ENCODE peak calls at places on chromosomes 3 and 15, in seven cellular contexts. A is CD8-positive, alpha-beta memory T cell; B is osteoblast; F is DND-41; Z is left ventricle myocardium inferior; U is breast epithelium; H is upper lobe of right lung. T is an unnamed sample.

GRCh38 chr3:187678869-187679268 is 8.7 kb upstream of the SST start:
- DNase-seq in A (no peak), B (no peak), F (peak; percentile 33), Z (no peak), U (no peak), H (no peak), T (peak; percentile 6)

GRCh38 chr3:105355355-105356063 is 11.2 kb upstream of the ALCAM start:
- DNase-seq in A (no peak), B (peak; percentile 10), F (no peak), Z (no peak), U (no peak), H (no peak), T (no peak)

GRCh38 chr15:94412979-94413741 is 181.8 kb downstream of the MCTP2 start:
- DNase-seq in A (no peak), B (no peak), F (no peak), Z (no peak), U (no peak), H (no peak), T (no peak)

GRCh38 chr3:112097378-112097777 is 11.2 kb downstream of the C3orf52 start:
- DNase-seq in A (no peak), B (peak; percentile 77), F (no peak), Z (no peak), U (no peak), H (no peak), T (no peak)

GRCh38 chr3:149579838-149580542 is 77.8 kb downstream of the WWTR1 start:
- DNase-seq in A (no peak), B (peak; percentile 68), F (no peak), Z (no peak), U (no peak), H (no peak), T (no peak)

GRCh38 chr3:90184861-90185260 is 1077.4 kb downstream of the EPHA3 start:
- DNase-seq in A (no peak), B (peak; percentile 76), F (no peak), Z (no peak), U (no peak), H (no peak), T (no peak)

GRCh38 chr3:118907909-118908308 is 126.7 kb downstream of the IGSF11 start:
- DNase-seq in A (no peak), B (no peak), F (no peak), Z (no peak), U (no peak), H (no peak), T (no peak)

GRCh38 chr3:31105438-31106077 is 211.1 kb upstream of the GADL1 start:
- DNase-seq in A (no peak), B (peak; percentile 89), F (peak; percentile 30), Z (no peak), U (no peak), H (no peak), T (no peak)

GRCh38 chr15:101128191-101128590 is 123.7 kb downstream of the CHSY1 start:
- DNase-seq in A (no peak), B (peak; percentile 84), F (no peak), Z (no peak), U (no peak), H (no peak), T (no peak)

GRCh38 chr3:46880884-46881818 is 3.6 kb downstream of the PTH1R start:
- DNase-seq in A (no peak), B (peak; percentile 85), F (no peak), Z (no peak), U (no peak), H (no peak), T (no peak)

GRCh38 chr15:76776969-76777368 is 128.2 kb downstream of the SCAPER start:
- DNase-seq in A (no peak), B (no peak), F (no peak), Z (no peak), U (no peak), H (no peak), T (no peak)

GRCh38 chr15:47432831-47433230 is 284.5 kb upstream of the SEMA6D start:
- DNase-seq in A (no peak), B (no peak), F (no peak), Z (no peak), U (no peak), H (no peak), T (no peak)

GRCh38 chr3:189975376-189975990 is 145.2 kb downstream of the P3H2 start:
- DNase-seq in A (no peak), B (no peak), F (no peak), Z (peak; percentile 25), U (no peak), H (no peak), T (no peak)

GRCh38 chr3:25448750-25449684 is 21.0 kb downstream of the RARB start:
- DNase-seq in A (no peak), B (no peak), F (no peak), Z (peak; percentile 92), U (peak; percentile 84), H (peak; percentile 86), T (no peak)

GRCh38 chr3:25515131-25515530 is 87.1 kb downstream of the RARB start:
- DNase-seq in A (no peak), B (no peak), F (no peak), Z (no peak), U (no peak), H (no peak), T (no peak)

GRCh38 chr15:62857411-62857853 is 185.1 kb upstream of the TPM1 start:
- DNase-seq in A (no peak), B (no peak), F (no peak), Z (no peak), U (no peak), H (no peak), T (no peak)

GRCh38 chr3:177530908-177531307 is 333.6 kb upstream of the TBL1XR1 start:
- DNase-seq in A (no peak), B (no peak), F (no peak), Z (peak; percentile 39), U (no peak), H (no peak), T (no peak)

GRCh38 chr3:13347390-13347966 is 72.6 kb downstream of the NUP210 start:
- DNase-seq in A (no peak), B (peak; percentile 81), F (peak; percentile 83), Z (no peak), U (no peak), H (no peak), T (no peak)

GRCh38 chr3:15637131-15637951 is 35.8 kb downstream of the BTD start:
- DNase-seq in A (no peak), B (no peak), F (peak; percentile 68), Z (no peak), U (no peak), H (no peak), T (no peak)

GRCh38 chr3:15633766-15634588 is 32.4 kb downstream of the BTD start:
- DNase-seq in A (no peak), B (peak; percentile 51), F (no peak), Z (no peak), U (peak; percentile 65), H (no peak), T (no peak)

GRCh38 chr3:15634671-15635661 is 33.4 kb downstream of the BTD start:
- DNase-seq in A (no peak), B (peak; percentile 54), F (no peak), Z (no peak), U (no peak), H (no peak), T (no peak)

GRCh38 chr3:15638193-15638890 is 36.8 kb downstream of the BTD start:
- DNase-seq in A (no peak), B (peak; percentile 11), F (no peak), Z (no peak), U (no peak), H (no peak), T (no peak)

DNA sequence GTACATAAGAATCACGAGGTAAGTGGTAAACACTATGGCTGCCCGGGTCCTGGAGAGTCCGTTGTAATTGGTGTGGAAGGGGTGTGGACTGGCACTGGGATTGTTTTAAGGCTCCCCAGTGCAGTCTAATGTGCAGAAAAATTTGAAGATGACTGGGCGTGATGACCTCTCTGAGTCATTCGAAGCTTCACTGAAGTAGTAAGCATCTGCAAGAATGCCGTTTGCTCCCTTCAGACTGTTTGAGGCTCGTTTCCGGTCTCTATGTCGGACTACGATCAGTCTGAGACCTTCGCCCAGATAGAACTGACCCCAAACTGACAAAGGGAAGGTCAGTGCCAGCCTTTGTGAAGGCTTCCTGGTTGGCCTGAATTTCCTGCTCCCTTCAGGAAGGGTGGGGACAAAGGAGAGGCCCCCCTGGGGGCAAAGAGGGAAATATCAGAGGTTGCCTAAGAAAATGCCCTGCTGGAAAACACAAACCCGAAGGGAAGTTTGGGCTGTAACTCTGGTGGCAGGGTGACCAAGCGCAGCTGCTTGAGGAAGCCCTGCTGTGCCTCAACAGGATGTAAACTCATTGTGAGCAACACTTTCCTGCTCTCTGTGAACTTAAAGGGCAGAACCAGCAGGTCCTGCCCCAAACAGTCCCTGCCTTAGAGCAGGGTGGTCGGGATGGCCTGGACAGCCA is 34.6 kb downstream of the BTD start:
- DNase-seq in A (no peak), B (peak; percentile 73), F (peak; percentile 64), Z (no peak), U (no peak), H (no peak), T (no peak)
- H3K27ac ChIP-seq in A (no peak overlapping the region), B (peak overlapping the region; percentile 93), F (peak overlapping the region; percentile 80), Z (peak overlapping the region; percentile 73), U (peak overlapping the region; percentile 69), H (peak overlapping the region; percentile 71), T (no peak overlapping the region)

DNA sequence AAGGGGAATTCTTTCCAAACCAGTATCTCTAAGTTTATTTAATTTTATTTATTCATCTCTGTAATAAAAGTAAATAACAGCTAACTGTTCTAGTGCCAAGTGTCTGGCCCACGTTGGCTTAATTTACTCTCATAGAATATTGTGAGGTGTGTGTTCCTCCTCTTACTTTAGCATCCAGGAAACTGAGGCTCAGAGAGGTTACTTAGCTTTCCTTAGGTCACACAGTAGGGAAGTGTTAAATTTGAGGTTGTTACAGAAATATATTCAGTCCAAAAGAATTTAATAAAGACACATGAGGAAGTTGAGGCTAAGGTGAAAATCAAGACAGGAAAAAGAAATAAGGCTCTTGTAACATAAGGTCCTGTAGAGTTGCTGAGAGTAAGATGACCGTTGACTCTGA is 84.4 kb upstream of the MRPS22 start:
- DNase-seq in A (no peak), B (no peak), F (no peak), Z (no peak), U (no peak), H (no peak), T (no peak)
- H3K4me3 ChIP-seq in A (no peak overlapping the region), B (no peak overlapping the region), F (no peak overlapping the region), Z (no peak overlapping the region), U (no peak overlapping the region), H (no peak overlapping the region), T (no peak overlapping the region)

GRCh38 chr3:125045194-125045593 is 10.6 kb downstream of the HEG1 start:
- DNase-seq in A (no peak), B (no peak), F (no peak), Z (no peak), U (no peak), H (no peak), T (no peak)
- H3K4me1 ChIP-seq in A (peaks cover 16% of the 10 kb centered on the region), B (peaks cover 38% of the 10 kb centered on the region), F (no peaks in the 10 kb centered on the region), Z (peaks cover 100% of the 10 kb centered on the region), U (no peaks in the 10 kb centered on the region), H (peaks cover 77% of the 10 kb centered on the region), T (peaks cover under 1% of the 10 kb centered on the region)

GRCh38 chr15:59303641-59304433 is 68.8 kb downstream of the MYO1E start:
- DNase-seq in A (no peak), B (no peak), F (no peak), Z (no peak), U (no peak), H (no peak), T (no peak)
- H3K27ac ChIP-seq in A (no peak overlapping the region), B (peak overlapping the region; percentile 95), F (no peak overlapping the region), Z (no peak overlapping the region), U (no peak overlapping the region), H (no peak overlapping the region), T (no peak overlapping the region)

GRCh38 chr15:58369261-58369699 is 62.5 kb upstream of the LIPC start:
- DNase-seq in A (no peak), B (peak; percentile 86), F (peak; percentile 23), Z (no peak), U (no peak), H (no peak), T (peak; percentile 36)
- H3K4me3 ChIP-seq in A (peak overlapping the region; percentile 5), B (peak overlapping the region; percentile 62), F (no peak overlapping the region), Z (no peak overlapping the region), U (no peak overlapping the region), H (no peak overlapping the region), T (no peak overlapping the region)